ENCODE peak calls at places on chromosomes 7 and 10, in seven cellular contexts. One of them, this sample, is unnamed.

GRCh38 chr7:44757739-44758138 is 9.1 kb downstream of the ZMIZ2 start:
- DNase-seq in activated T-helper 9 cell treated with anti-CD3 and anti-CD28 coated beads, Interleukin-2, amount 50 U/mL, for 16 hours: no peak
- DNase-seq in 8988T: no peak
- DNase-seq in NCI-H1436: no peak
- DNase-seq in HEK293T: no peak
- DNase-seq in iPS DF 19.7: no peak
- DNase-seq in NCI-H446: no peak
- DNase-seq in this sample: no peak

GRCh38 chr7:75056476-75056875 is 17.1 kb downstream of the RCC1L start:
- DNase-seq in iPS DF 19.7: no peak
- DNase-seq in NCI-H1436: no peak
- DNase-seq in HEK293T: no peak
- DNase-seq in 8988T: no peak
- DNase-seq in NCI-H446: peak; percentile 57
- DNase-seq in activated T-helper 9 cell treated with anti-CD3 and anti-CD28 coated beads, Interleukin-2, amount 50 U/mL, for 16 hours: no peak
- DNase-seq in this sample: no peak

GRCh38 chr10:13382759-13383753 is 35.0 kb upstream of the SEPHS1 start:
- DNase-seq in activated T-helper 9 cell treated with anti-CD3 and anti-CD28 coated beads, Interleukin-2, amount 50 U/mL, for 16 hours: no peak
- DNase-seq in 8988T: no peak
- DNase-seq in NCI-H1436: no peak
- DNase-seq in iPS DF 19.7: no peak
- DNase-seq in HEK293T: no peak
- DNase-seq in NCI-H446: no peak
- DNase-seq in this sample: no peak

GRCh38 chr10:45442670-45443069 is 68.7 kb downstream of the ALOX5 start:
- DNase-seq in HEK293T: no peak
- DNase-seq in NCI-H446: no peak
- DNase-seq in NCI-H1436: no peak
- DNase-seq in activated T-helper 9 cell treated with anti-CD3 and anti-CD28 coated beads, Interleukin-2, amount 50 U/mL, for 16 hours: no peak
- DNase-seq in 8988T: no peak
- DNase-seq in iPS DF 19.7: no peak
- DNase-seq in this sample: no peak

GRCh38 chr10:117419921-117420320 is 44.7 kb upstream of the PDZD8 start:
- DNase-seq in activated T-helper 9 cell treated with anti-CD3 and anti-CD28 coated beads, Interleukin-2, amount 50 U/mL, for 16 hours: no peak
- DNase-seq in HEK293T: no peak
- DNase-seq in iPS DF 19.7: no peak
- DNase-seq in NCI-H1436: no peak
- DNase-seq in 8988T: no peak
- DNase-seq in NCI-H446: no peak
- DNase-seq in this sample: no peak

GRCh38 chr7:25469669-25470068 is 241.4 kb upstream of the NPVF start:
- DNase-seq in 8988T: no peak
- DNase-seq in NCI-H446: no peak
- DNase-seq in activated T-helper 9 cell treated with anti-CD3 and anti-CD28 coated beads, Interleukin-2, amount 50 U/mL, for 16 hours: no peak
- DNase-seq in HEK293T: no peak
- DNase-seq in NCI-H1436: no peak
- DNase-seq in iPS DF 19.7: no peak
- DNase-seq in this sample: no peak

GRCh38 chr7:88233828-88234227 is 14.0 kb upstream of the SRI start:
- DNase-seq in activated T-helper 9 cell treated with anti-CD3 and anti-CD28 coated beads, Interleukin-2, amount 50 U/mL, for 16 hours: no peak
- DNase-seq in 8988T: no peak
- DNase-seq in HEK293T: no peak
- DNase-seq in NCI-H1436: no peak
- DNase-seq in NCI-H446: no peak
- DNase-seq in iPS DF 19.7: no peak
- DNase-seq in this sample: no peak

GRCh38 chr10:23151071-23151470 is 41.0 kb upstream of the PTF1A start:
- DNase-seq in NCI-H446: no peak
- DNase-seq in iPS DF 19.7: no peak
- DNase-seq in 8988T: no peak
- DNase-seq in NCI-H1436: no peak
- DNase-seq in HEK293T: no peak
- DNase-seq in activated T-helper 9 cell treated with anti-CD3 and anti-CD28 coated beads, Interleukin-2, amount 50 U/mL, for 16 hours: no peak
- DNase-seq in this sample: no peak

GRCh38 chr7:11458736-11459483 is 373.1 kb downstream of the THSD7A start:
- DNase-seq in 8988T: no peak
- DNase-seq in iPS DF 19.7: no peak
- DNase-seq in activated T-helper 9 cell treated with anti-CD3 and anti-CD28 coated beads, Interleukin-2, amount 50 U/mL, for 16 hours: no peak
- DNase-seq in HEK293T: no peak
- DNase-seq in NCI-H446: peak; percentile 52
- DNase-seq in NCI-H1436: no peak
- DNase-seq in this sample: no peak

GRCh38 chr7:135341049-135341448 is 107.4 kb downstream of the STRA8 start:
- DNase-seq in NCI-H446: no peak
- DNase-seq in iPS DF 19.7: no peak
- DNase-seq in HEK293T: no peak
- DNase-seq in activated T-helper 9 cell treated with anti-CD3 and anti-CD28 coated beads, Interleukin-2, amount 50 U/mL, for 16 hours: no peak
- DNase-seq in NCI-H1436: no peak
- DNase-seq in 8988T: no peak
- DNase-seq in this sample: no peak

GRCh38 chr10:22252801-22253577 is 35.2 kb upstream of the EBLN1 start:
- DNase-seq in activated T-helper 9 cell treated with anti-CD3 and anti-CD28 coated beads, Interleukin-2, amount 50 U/mL, for 16 hours: peak; percentile 20
- DNase-seq in HEK293T: no peak
- DNase-seq in iPS DF 19.7: no peak
- DNase-seq in NCI-H1436: no peak
- DNase-seq in NCI-H446: no peak
- DNase-seq in 8988T: no peak
- DNase-seq in this sample: peak; percentile 29

GRCh38 chr10:102120987-102121738 is 995 bp upstream of the LDB1 start:
- DNase-seq in activated T-helper 9 cell treated with anti-CD3 and anti-CD28 coated beads, Interleukin-2, amount 50 U/mL, for 16 hours: no peak
- DNase-seq in NCI-H1436: peak; percentile 28
- DNase-seq in 8988T: no peak
- DNase-seq in NCI-H446: no peak
- DNase-seq in HEK293T: no peak
- DNase-seq in iPS DF 19.7: peak; percentile 98
- DNase-seq in this sample: no peak

GRCh38 chr10:48251152-48251524 is 23.4 kb downstream of the FRMPD2 start:
- DNase-seq in 8988T: no peak
- DNase-seq in NCI-H1436: no peak
- DNase-seq in iPS DF 19.7: no peak
- DNase-seq in NCI-H446: peak; percentile 38
- DNase-seq in HEK293T: no peak
- DNase-seq in activated T-helper 9 cell treated with anti-CD3 and anti-CD28 coated beads, Interleukin-2, amount 50 U/mL, for 16 hours: no peak
- DNase-seq in this sample: no peak

GRCh38 chr7:137243741-137244140 is 99.8 kb downstream of the PTN start:
- DNase-seq in iPS DF 19.7: no peak
- DNase-seq in NCI-H1436: no peak
- DNase-seq in NCI-H446: peak; percentile 36
- DNase-seq in activated T-helper 9 cell treated with anti-CD3 and anti-CD28 coated beads, Interleukin-2, amount 50 U/mL, for 16 hours: no peak
- DNase-seq in 8988T: no peak
- DNase-seq in HEK293T: no peak
- DNase-seq in this sample: no peak

GRCh38 chr10:76437011-76437410 is 1005.6 kb downstream of the LRMDA start:
- DNase-seq in iPS DF 19.7: no peak
- DNase-seq in NCI-H446: no peak
- DNase-seq in 8988T: no peak
- DNase-seq in activated T-helper 9 cell treated with anti-CD3 and anti-CD28 coated beads, Interleukin-2, amount 50 U/mL, for 16 hours: no peak
- DNase-seq in NCI-H1436: no peak
- DNase-seq in HEK293T: no peak
- DNase-seq in this sample: no peak

GRCh38 chr7:24428676-24429075 is 144.6 kb upstream of the PALS2 start:
- DNase-seq in HEK293T: no peak
- DNase-seq in NCI-H1436: no peak
- DNase-seq in activated T-helper 9 cell treated with anti-CD3 and anti-CD28 coated beads, Interleukin-2, amount 50 U/mL, for 16 hours: no peak
- DNase-seq in NCI-H446: no peak
- DNase-seq in iPS DF 19.7: no peak
- DNase-seq in 8988T: no peak
- DNase-seq in this sample: no peak

GRCh38 chr10:73628405-73628804 is 12.9 kb downstream of the MYOZ1 start:
- DNase-seq in iPS DF 19.7: no peak
- DNase-seq in NCI-H1436: no peak
- DNase-seq in HEK293T: no peak
- DNase-seq in 8988T: no peak
- DNase-seq in NCI-H446: no peak
- DNase-seq in activated T-helper 9 cell treated with anti-CD3 and anti-CD28 coated beads, Interleukin-2, amount 50 U/mL, for 16 hours: no peak
- DNase-seq in this sample: no peak

GRCh38 chr7:112866424-112866823 is 76.2 kb upstream of the TMEM168 start:
- DNase-seq in 8988T: no peak
- DNase-seq in activated T-helper 9 cell treated with anti-CD3 and anti-CD28 coated beads, Interleukin-2, amount 50 U/mL, for 16 hours: no peak
- DNase-seq in NCI-H1436: no peak
- DNase-seq in iPS DF 19.7: no peak
- DNase-seq in NCI-H446: no peak
- DNase-seq in HEK293T: no peak
- DNase-seq in this sample: no peak

GRCh38 chr7:13016633-13017324 is 329.3 kb downstream of the ARL4A start:
- DNase-seq in HEK293T: no peak
- DNase-seq in NCI-H1436: no peak
- DNase-seq in activated T-helper 9 cell treated with anti-CD3 and anti-CD28 coated beads, Interleukin-2, amount 50 U/mL, for 16 hours: no peak
- DNase-seq in NCI-H446: no peak
- DNase-seq in 8988T: no peak
- DNase-seq in iPS DF 19.7: no peak
- DNase-seq in this sample: no peak

GRCh38 chr7:71237945-71238344 is 106.0 kb downstream of the GALNT17 start:
- DNase-seq in NCI-H1436: no peak
- DNase-seq in NCI-H446: no peak
- DNase-seq in 8988T: no peak
- DNase-seq in HEK293T: no peak
- DNase-seq in activated T-helper 9 cell treated with anti-CD3 and anti-CD28 coated beads, Interleukin-2, amount 50 U/mL, for 16 hours: no peak
- DNase-seq in iPS DF 19.7: peak; percentile 2
- DNase-seq in this sample: no peak

GRCh38 chr10:18866852-18867251 is 181.7 kb upstream of the MALRD1 start:
- DNase-seq in iPS DF 19.7: no peak
- DNase-seq in activated T-helper 9 cell treated with anti-CD3 and anti-CD28 coated beads, Interleukin-2, amount 50 U/mL, for 16 hours: no peak
- DNase-seq in NCI-H446: no peak
- DNase-seq in NCI-H1436: no peak
- DNase-seq in 8988T: no peak
- DNase-seq in HEK293T: no peak
- DNase-seq in this sample: no peak

GRCh38 chr10:70404906-70405824 is 1.2 kb downstream of the EIF4EBP2 start:
- DNase-seq in NCI-H446: peak; percentile 14
- DNase-seq in activated T-helper 9 cell treated with anti-CD3 and anti-CD28 coated beads, Interleukin-2, amount 50 U/mL, for 16 hours: no peak
- DNase-seq in NCI-H1436: no peak
- DNase-seq in 8988T: no peak
- DNase-seq in iPS DF 19.7: no peak
- DNase-seq in HEK293T: peak; percentile 50
- DNase-seq in this sample: no peak

GRCh38 chr10:8438603-8439002 is 384.1 kb downstream of the GATA3 start:
- DNase-seq in activated T-helper 9 cell treated with anti-CD3 and anti-CD28 coated beads, Interleukin-2, amount 50 U/mL, for 16 hours: no peak
- DNase-seq in 8988T: no peak
- DNase-seq in NCI-H446: no peak
- DNase-seq in iPS DF 19.7: no peak
- DNase-seq in HEK293T: no peak
- DNase-seq in NCI-H1436: no peak
- DNase-seq in this sample: no peak

GRCh38 chr10:43610636-43611035 is 4.4 kb downstream of the ZNF485 start:
- DNase-seq in activated T-helper 9 cell treated with anti-CD3 and anti-CD28 coated beads, Interleukin-2, amount 50 U/mL, for 16 hours: no peak
- DNase-seq in HEK293T: no peak
- DNase-seq in iPS DF 19.7: no peak
- DNase-seq in NCI-H1436: no peak
- DNase-seq in NCI-H446: no peak
- DNase-seq in 8988T: no peak
- DNase-seq in this sample: no peak

GRCh38 chr7:29087840-29088169 is 58.5 kb downstream of the CPVL start:
- DNase-seq in NCI-H1436: no peak
- DNase-seq in 8988T: no peak
- DNase-seq in activated T-helper 9 cell treated with anti-CD3 and anti-CD28 coated beads, Interleukin-2, amount 50 U/mL, for 16 hours: no peak
- DNase-seq in NCI-H446: no peak
- DNase-seq in HEK293T: no peak
- DNase-seq in iPS DF 19.7: no peak
- DNase-seq in this sample: no peak

GRCh38 chr10:119199231-119199992 is 8.0 kb upstream of the GRK5 start:
- DNase-seq in iPS DF 19.7: peak; percentile 60
- DNase-seq in activated T-helper 9 cell treated with anti-CD3 and anti-CD28 coated beads, Interleukin-2, amount 50 U/mL, for 16 hours: no peak
- DNase-seq in 8988T: no peak
- DNase-seq in HEK293T: peak; percentile 84
- DNase-seq in NCI-H1436: peak; percentile 61
- DNase-seq in NCI-H446: peak; percentile 47
- DNase-seq in this sample: peak; percentile 9

GRCh38 chr10:9016930-9017329 is 962.4 kb downstream of the GATA3 start:
- DNase-seq in iPS DF 19.7: no peak
- DNase-seq in HEK293T: no peak
- DNase-seq in NCI-H446: no peak
- DNase-seq in activated T-helper 9 cell treated with anti-CD3 and anti-CD28 coated beads, Interleukin-2, amount 50 U/mL, for 16 hours: no peak
- DNase-seq in NCI-H1436: no peak
- DNase-seq in 8988T: no peak
- DNase-seq in this sample: no peak